ENCODE peak calls at places on chromosomes 11 and 22, in ten cellular contexts. One of them, this sample, is unnamed.

GRCh38 chr11:1083621-1084551 is 9.2 kb downstream of the MUC2 start:
- DNase-seq in hepatocyte: no peak
- DNase-seq in right lobe of liver: peak; percentile 39
- DNase-seq in cardiac muscle cell: no peak
- DNase-seq in A549: no peak
- DNase-seq in transverse colon: no peak
- DNase-seq in vagina: no peak
- DNase-seq in adipocyte: no peak
- DNase-seq in tibial nerve: no peak
- DNase-seq in spleen: peak; percentile 67
- DNase-seq in this sample: peak; percentile 44

GRCh38 chr11:66142370-66143263 is 72.5 kb downstream of the PACS1 start:
- DNase-seq in hepatocyte: peak; percentile 48
- DNase-seq in right lobe of liver: no peak
- DNase-seq in cardiac muscle cell: no peak
- DNase-seq in A549: peak; percentile 77
- DNase-seq in transverse colon: no peak
- DNase-seq in vagina: no peak
- DNase-seq in adipocyte: peak; percentile 53
- DNase-seq in tibial nerve: no peak
- DNase-seq in spleen: no peak
- DNase-seq in this sample: no peak

GRCh38 chr11:50088231-50088630 is 55.6 kb downstream of the OR4C45 start:
- DNase-seq in hepatocyte: no peak
- DNase-seq in right lobe of liver: no peak
- DNase-seq in cardiac muscle cell: no peak
- DNase-seq in A549: no peak
- DNase-seq in transverse colon: no peak
- DNase-seq in vagina: no peak
- DNase-seq in adipocyte: no peak
- DNase-seq in tibial nerve: no peak
- DNase-seq in spleen: no peak
- DNase-seq in this sample: no peak

GRCh38 chr11:17764446-17765218 is 30.1 kb downstream of the KCNC1 start:
- DNase-seq in hepatocyte: no peak
- DNase-seq in right lobe of liver: no peak
- DNase-seq in cardiac muscle cell: no peak
- DNase-seq in A549: no peak
- DNase-seq in transverse colon: no peak
- DNase-seq in vagina: no peak
- DNase-seq in adipocyte: no peak
- DNase-seq in tibial nerve: no peak
- DNase-seq in spleen: no peak
- DNase-seq in this sample: no peak

GRCh38 chr11:10390375-10390774 is 64.7 kb upstream of the AMPD3 start:
- DNase-seq in hepatocyte: no peak
- DNase-seq in right lobe of liver: no peak
- DNase-seq in cardiac muscle cell: no peak
- DNase-seq in A549: peak; percentile 66
- DNase-seq in transverse colon: no peak
- DNase-seq in vagina: no peak
- DNase-seq in adipocyte: peak; percentile 36
- DNase-seq in tibial nerve: no peak
- DNase-seq in spleen: no peak
- DNase-seq in this sample: no peak

GRCh38 chr22:33535937-33536875 is 384.1 kb downstream of the LARGE1 start:
- DNase-seq in hepatocyte: no peak
- DNase-seq in right lobe of liver: no peak
- DNase-seq in cardiac muscle cell: no peak
- DNase-seq in A549: no peak
- DNase-seq in transverse colon: no peak
- DNase-seq in vagina: no peak
- DNase-seq in adipocyte: no peak
- DNase-seq in tibial nerve: no peak
- DNase-seq in spleen: no peak
- DNase-seq in this sample: no peak

GRCh38 chr22:36110306-36110791 is 50.2 kb downstream of the APOL3 start:
- DNase-seq in hepatocyte: peak; percentile 13
- DNase-seq in right lobe of liver: no peak
- DNase-seq in cardiac muscle cell: no peak
- DNase-seq in A549: no peak
- DNase-seq in transverse colon: no peak
- DNase-seq in vagina: no peak
- DNase-seq in adipocyte: no peak
- DNase-seq in tibial nerve: no peak
- DNase-seq in spleen: no peak
- DNase-seq in this sample: peak; percentile 59

GRCh38 chr11:34850339-34850738 is 65.8 kb downstream of the APIP start:
- DNase-seq in hepatocyte: peak; percentile 23
- DNase-seq in right lobe of liver: no peak
- DNase-seq in cardiac muscle cell: no peak
- DNase-seq in A549: peak; percentile 18
- DNase-seq in transverse colon: peak; percentile 51
- DNase-seq in vagina: no peak
- DNase-seq in adipocyte: no peak
- DNase-seq in tibial nerve: no peak
- DNase-seq in spleen: no peak
- DNase-seq in this sample: no peak

GRCh38 chr22:31846161-31847115 is 92.6 kb downstream of the DEPDC5 start:
- DNase-seq in hepatocyte: no peak
- DNase-seq in right lobe of liver: no peak
- DNase-seq in cardiac muscle cell: no peak
- DNase-seq in A549: peak; percentile 20
- DNase-seq in transverse colon: no peak
- DNase-seq in vagina: no peak
- DNase-seq in adipocyte: no peak
- DNase-seq in tibial nerve: no peak
- DNase-seq in spleen: no peak
- DNase-seq in this sample: no peak

GRCh38 chr11:110988731-110989130 is 256.8 kb upstream of the POU2AF2 start:
- DNase-seq in hepatocyte: no peak
- DNase-seq in right lobe of liver: no peak
- DNase-seq in cardiac muscle cell: no peak
- DNase-seq in A549: no peak
- DNase-seq in transverse colon: no peak
- DNase-seq in vagina: no peak
- DNase-seq in adipocyte: no peak
- DNase-seq in tibial nerve: no peak
- DNase-seq in spleen: no peak
- DNase-seq in this sample: no peak

GRCh38 chr11:26753738-26754504 is 32.1 kb upstream of the SLC5A12 start:
- DNase-seq in hepatocyte: peak; percentile 80
- DNase-seq in right lobe of liver: peak; percentile 50
- DNase-seq in cardiac muscle cell: peak; percentile 79
- DNase-seq in A549: peak; percentile 62
- DNase-seq in transverse colon: peak; percentile 35
- DNase-seq in vagina: no peak
- DNase-seq in adipocyte: peak; percentile 92
- DNase-seq in tibial nerve: peak; percentile 81
- DNase-seq in spleen: no peak
- DNase-seq in this sample: peak; percentile 44

GRCh38 chr11:117495357-117495756 is 167.7 kb downstream of the CEP164 start:
- DNase-seq in hepatocyte: no peak
- DNase-seq in right lobe of liver: no peak
- DNase-seq in cardiac muscle cell: no peak
- DNase-seq in A549: no peak
- DNase-seq in transverse colon: no peak
- DNase-seq in vagina: no peak
- DNase-seq in adipocyte: no peak
- DNase-seq in tibial nerve: no peak
- DNase-seq in spleen: no peak
- DNase-seq in this sample: no peak

GRCh38 chr11:16117989-16118810 is 238.1 kb downstream of the SOX6 start:
- DNase-seq in hepatocyte: no peak
- DNase-seq in right lobe of liver: no peak
- DNase-seq in cardiac muscle cell: no peak
- DNase-seq in A549: no peak
- DNase-seq in transverse colon: no peak
- DNase-seq in vagina: no peak
- DNase-seq in adipocyte: no peak
- DNase-seq in tibial nerve: no peak
- DNase-seq in spleen: no peak
- DNase-seq in this sample: no peak

GRCh38 chr11:31770011-31770410 is 41.1 kb downstream of the PAX6 start:
- DNase-seq in hepatocyte: no peak
- DNase-seq in right lobe of liver: no peak
- DNase-seq in cardiac muscle cell: no peak
- DNase-seq in A549: no peak
- DNase-seq in transverse colon: no peak
- DNase-seq in vagina: no peak
- DNase-seq in adipocyte: no peak
- DNase-seq in tibial nerve: no peak
- DNase-seq in spleen: no peak
- DNase-seq in this sample: no peak

GRCh38 chr11:57405271-57405890 is 14.9 kb upstream of the PRG2 start:
- DNase-seq in hepatocyte: no peak
- DNase-seq in right lobe of liver: no peak
- DNase-seq in cardiac muscle cell: no peak
- DNase-seq in A549: no peak
- DNase-seq in transverse colon: no peak
- DNase-seq in vagina: no peak
- DNase-seq in adipocyte: no peak
- DNase-seq in tibial nerve: no peak
- DNase-seq in spleen: no peak
- DNase-seq in this sample: no peak

GRCh38 chr11:86360775-86361395 is 13.8 kb upstream of the CCDC81 start:
- DNase-seq in hepatocyte: peak; percentile 40
- DNase-seq in right lobe of liver: no peak
- DNase-seq in cardiac muscle cell: peak; percentile 22
- DNase-seq in A549: peak; percentile 61
- DNase-seq in transverse colon: no peak
- DNase-seq in vagina: no peak
- DNase-seq in adipocyte: peak; percentile 79
- DNase-seq in tibial nerve: no peak
- DNase-seq in spleen: no peak
- DNase-seq in this sample: no peak

GRCh38 chr11:108895579-108896480 is 231.0 kb downstream of the DDX10 start:
- DNase-seq in hepatocyte: no peak
- DNase-seq in right lobe of liver: no peak
- DNase-seq in cardiac muscle cell: no peak
- DNase-seq in A549: peak; percentile 61
- DNase-seq in transverse colon: no peak
- DNase-seq in vagina: no peak
- DNase-seq in adipocyte: peak; percentile 65
- DNase-seq in tibial nerve: no peak
- DNase-seq in spleen: no peak
- DNase-seq in this sample: no peak

GRCh38 chr11:5929571-5929970 is 12.5 kb upstream of the OR56A3 start:
- DNase-seq in hepatocyte: no peak
- DNase-seq in right lobe of liver: no peak
- DNase-seq in cardiac muscle cell: no peak
- DNase-seq in A549: no peak
- DNase-seq in transverse colon: no peak
- DNase-seq in vagina: no peak
- DNase-seq in adipocyte: no peak
- DNase-seq in tibial nerve: no peak
- DNase-seq in spleen: no peak
- DNase-seq in this sample: no peak
- H3K9me3 ChIP-seq in hepatocyte: no peaks in the 10 kb centered on the region
- H3K9me3 ChIP-seq in right lobe of liver: no peaks in the 10 kb centered on the region
- H3K9me3 ChIP-seq in cardiac muscle cell: no peaks in the 10 kb centered on the region
- H3K9me3 ChIP-seq in A549: peaks cover 5% of the 10 kb centered on the region
- H3K9me3 ChIP-seq in transverse colon: no peaks in the 10 kb centered on the region
- H3K9me3 ChIP-seq in vagina: no peaks in the 10 kb centered on the region
- H3K9me3 ChIP-seq in adipocyte: peaks cover 4% of the 10 kb centered on the region
- H3K9me3 ChIP-seq in tibial nerve: no peaks in the 10 kb centered on the region
- H3K9me3 ChIP-seq in spleen: no peaks in the 10 kb centered on the region
- H3K9me3 ChIP-seq in this sample: no peaks in the 10 kb centered on the region

GRCh38 chr11:102534261-102534872 is 3.8 kb upstream of the MMP7 start:
- DNase-seq in hepatocyte: no peak
- DNase-seq in right lobe of liver: no peak
- DNase-seq in cardiac muscle cell: no peak
- DNase-seq in A549: no peak
- DNase-seq in transverse colon: no peak
- DNase-seq in vagina: no peak
- DNase-seq in adipocyte: no peak
- DNase-seq in tibial nerve: no peak
- DNase-seq in spleen: no peak
- DNase-seq in this sample: no peak

GRCh38 chr11:102544594-102544993 is 14.0 kb upstream of the MMP7 start:
- DNase-seq in hepatocyte: no peak
- DNase-seq in right lobe of liver: no peak
- DNase-seq in cardiac muscle cell: no peak
- DNase-seq in A549: no peak
- DNase-seq in transverse colon: no peak
- DNase-seq in vagina: no peak
- DNase-seq in adipocyte: no peak
- DNase-seq in tibial nerve: no peak
- DNase-seq in spleen: no peak
- DNase-seq in this sample: no peak

DNA sequence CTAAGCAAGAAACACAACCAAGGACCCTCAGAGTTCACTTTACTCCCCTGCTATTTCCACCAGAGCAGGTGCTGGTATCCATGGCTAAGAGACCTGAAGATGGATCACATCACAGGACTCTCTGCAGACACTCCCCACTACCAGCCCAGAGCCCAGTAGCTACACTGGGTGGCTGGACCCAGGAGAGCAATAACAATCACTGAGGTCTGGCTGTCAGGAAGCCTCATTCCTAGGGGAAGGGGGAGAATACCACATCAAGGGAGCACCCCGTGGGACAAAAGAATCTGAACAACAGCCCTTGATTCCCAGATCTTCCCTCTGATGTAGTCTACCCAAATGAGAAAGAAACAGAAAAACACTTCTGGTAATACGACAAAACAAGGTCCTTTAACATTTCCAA is 9.0 kb upstream of the MMP7 start:
- DNase-seq in hepatocyte: no peak
- DNase-seq in right lobe of liver: no peak
- DNase-seq in cardiac muscle cell: no peak
- DNase-seq in A549: no peak
- DNase-seq in transverse colon: no peak
- DNase-seq in vagina: no peak
- DNase-seq in adipocyte: no peak
- DNase-seq in tibial nerve: no peak
- DNase-seq in spleen: no peak
- DNase-seq in this sample: no peak
- H3K4me1 ChIP-seq in hepatocyte: no peaks in the 10 kb centered on the region
- H3K4me1 ChIP-seq in right lobe of liver: no peaks in the 10 kb centered on the region
- H3K4me1 ChIP-seq in cardiac muscle cell: no peaks in the 10 kb centered on the region
- H3K4me1 ChIP-seq in A549: no peaks in the 10 kb centered on the region
- H3K4me1 ChIP-seq in transverse colon: no peaks in the 10 kb centered on the region
- H3K4me1 ChIP-seq in vagina: no peaks in the 10 kb centered on the region
- H3K4me1 ChIP-seq in adipocyte: peaks cover 11% of the 10 kb centered on the region
- H3K4me1 ChIP-seq in tibial nerve: no peaks in the 10 kb centered on the region
- H3K4me1 ChIP-seq in spleen: no peaks in the 10 kb centered on the region
- H3K4me1 ChIP-seq in this sample: no peaks in the 10 kb centered on the region

GRCh38 chr22:47388331-47388730 is 625.9 kb downstream of the TBC1D22A start:
- DNase-seq in hepatocyte: no peak
- DNase-seq in right lobe of liver: no peak
- DNase-seq in cardiac muscle cell: no peak
- DNase-seq in A549: no peak
- DNase-seq in transverse colon: no peak
- DNase-seq in vagina: no peak
- DNase-seq in adipocyte: no peak
- DNase-seq in tibial nerve: no peak
- DNase-seq in spleen: peak; percentile 23
- DNase-seq in this sample: no peak
- H3K9me3 ChIP-seq in hepatocyte: no peaks in the 10 kb centered on the region
- H3K9me3 ChIP-seq in right lobe of liver: no peaks in the 10 kb centered on the region
- H3K9me3 ChIP-seq in cardiac muscle cell: no peaks in the 10 kb centered on the region
- H3K9me3 ChIP-seq in A549: no peaks in the 10 kb centered on the region
- H3K9me3 ChIP-seq in transverse colon: no peaks in the 10 kb centered on the region
- H3K9me3 ChIP-seq in vagina: no peaks in the 10 kb centered on the region
- H3K9me3 ChIP-seq in adipocyte: no peaks in the 10 kb centered on the region
- H3K9me3 ChIP-seq in tibial nerve: no peaks in the 10 kb centered on the region
- H3K9me3 ChIP-seq in spleen: no peaks in the 10 kb centered on the region
- H3K9me3 ChIP-seq in this sample: no peaks in the 10 kb centered on the region

GRCh38 chr11:70868341-70868885 is 384.0 kb downstream of the SHANK2 start:
- DNase-seq in hepatocyte: no peak
- DNase-seq in right lobe of liver: no peak
- DNase-seq in cardiac muscle cell: no peak
- DNase-seq in A549: no peak
- DNase-seq in transverse colon: no peak
- DNase-seq in vagina: no peak
- DNase-seq in adipocyte: no peak
- DNase-seq in tibial nerve: no peak
- DNase-seq in spleen: no peak
- DNase-seq in this sample: no peak
- H3K4me1 ChIP-seq in hepatocyte: no peaks in the 10 kb centered on the region
- H3K4me1 ChIP-seq in right lobe of liver: no peaks in the 10 kb centered on the region
- H3K4me1 ChIP-seq in cardiac muscle cell: peaks cover 11% of the 10 kb centered on the region
- H3K4me1 ChIP-seq in A549: no peaks in the 10 kb centered on the region
- H3K4me1 ChIP-seq in transverse colon: no peaks in the 10 kb centered on the region
- H3K4me1 ChIP-seq in vagina: no peaks in the 10 kb centered on the region
- H3K4me1 ChIP-seq in adipocyte: no peaks in the 10 kb centered on the region
- H3K4me1 ChIP-seq in tibial nerve: no peaks in the 10 kb centered on the region
- H3K4me1 ChIP-seq in spleen: no peaks in the 10 kb centered on the region
- H3K4me1 ChIP-seq in this sample: no peaks in the 10 kb centered on the region